ENCODE peak calls at places on chromosomes 12 and 14, in eight cellular contexts. O is GM12878, B is HCT116, F is fibroblast of lung, L is mammary epithelial cell, W is PC-3, U is neural progenitor cell, N is hepatocyte. K is an unnamed sample.

GRCh38 chr12:100661300-100661951 is 87.9 kb downstream of the GAS2L3 start:
- DNase-seq in O (no peak), B (no peak), F (peak), L (peak), W (no peak), U (no peak), N (no peak), K (no peak)

GRCh38 chr14:80419339-80419738 is 208.0 kb upstream of the DIO2 start:
- DNase-seq in O (no peak), B (no peak), F (peak), L (no peak), W (no peak), U (no peak), N (no peak), K (no peak)

GRCh38 chr14:95993768-95994592 is 45.2 kb upstream of the C14orf132 start:
- DNase-seq in O (peak), B (peak), F (peak), L (peak), W (peak), U (peak), N (peak), K (no peak)

GRCh38 chr12:130873825-130874224 is 2.0 kb downstream of the RAN start:
- DNase-seq in O (no peak), B (no peak), F (no peak), L (no peak), W (no peak), U (no peak), N (no peak), K (no peak)

GRCh38 chr14:20970647-20970982 is 15.3 kb downstream of the RNASE2 start:
- DNase-seq in O (no peak), B (no peak), F (no peak), L (no peak), W (no peak), U (no peak), N (no peak), K (no peak)

GRCh38 chr14:89617471-89618291 is 200.6 kb upstream of the FOXN3 start:
- DNase-seq in O (no peak), B (no peak), F (peak), L (no peak), W (peak), U (peak), N (peak), K (no peak)

GRCh38 chr12:104219361-104219892 is 3.8 kb downstream of the TXNRD1 start:
- DNase-seq in O (no peak), B (peak), F (peak), L (peak), W (peak), U (no peak), N (peak), K (peak)

GRCh38 chr12:113359133-113359938 is 949 bp downstream of the PLBD2 start:
- DNase-seq in O (no peak), B (no peak), F (peak), L (no peak), W (peak), U (no peak), N (no peak), K (no peak)

GRCh38 chr12:10853746-10854145 is 4.5 kb upstream of the PRR4 start:
- DNase-seq in O (no peak), B (no peak), F (no peak), L (no peak), W (no peak), U (no peak), N (no peak), K (no peak)

GRCh38 chr14:59363545-59364226 is 101.5 kb downstream of the GPR135 start:
- DNase-seq in O (no peak), B (no peak), F (peak), L (peak), W (peak), U (no peak), N (no peak), K (no peak)

GRCh38 chr12:18895946-18896345 is 158.0 kb downstream of the CAPZA3 start:
- DNase-seq in O (no peak), B (no peak), F (no peak), L (no peak), W (no peak), U (peak), N (peak), K (no peak)

GRCh38 chr12:67940780-67941243 is 48.4 kb upstream of the IFNG-AS1 start:
- DNase-seq in O (no peak), B (no peak), F (peak), L (peak), W (peak), U (no peak), N (peak), K (no peak)

GRCh38 chr14:104154246-104154645 is 15.9 kb downstream of the KIF26A start:
- DNase-seq in O (no peak), B (no peak), F (no peak), L (no peak), W (no peak), U (no peak), N (no peak), K (no peak)

GRCh38 chr14:21070610-21071224 is 613 bp downstream of the ARHGEF40 start:
- DNase-seq in O (no peak), B (no peak), F (peak), L (no peak), W (no peak), U (peak), N (peak), K (no peak)

GRCh38 chr12:66910366-66910974 is 231.6 kb upstream of the GRIP1 start:
- DNase-seq in O (no peak), B (no peak), F (no peak), L (no peak), W (no peak), U (no peak), N (no peak), K (no peak)

GRCh38 chr14:95204705-95205104 is 47.4 kb upstream of the DICER1 start:
- DNase-seq in O (no peak), B (no peak), F (no peak), L (no peak), W (no peak), U (no peak), N (no peak), K (no peak)

GRCh38 chr14:93880025-93880820 is 46.9 kb upstream of the FAM181A start:
- DNase-seq in O (no peak), B (no peak), F (peak), L (no peak), W (no peak), U (no peak), N (no peak), K (no peak)

GRCh38 chr14:95222151-95222631 is 64.9 kb upstream of the DICER1 start:
- DNase-seq in O (no peak), B (no peak), F (peak), L (peak), W (peak), U (no peak), N (peak), K (no peak)

GRCh38 chr14:42854061-42854460 is 1247.4 kb downstream of the LRFN5 start:
- DNase-seq in O (no peak), B (no peak), F (peak), L (no peak), W (no peak), U (no peak), N (no peak), K (no peak)

GRCh38 chr14:80792756-80793155 is 148.8 kb downstream of the CEP128 start:
- DNase-seq in O (no peak), B (no peak), F (no peak), L (no peak), W (no peak), U (peak), N (no peak), K (no peak)

GRCh38 chr12:12741705-12742104 is 24.5 kb downstream of the CDKN1B start:
- DNase-seq in O (no peak), B (no peak), F (no peak), L (no peak), W (no peak), U (no peak), N (no peak), K (no peak)

GRCh38 chr12:115632323-115632722 is 645.2 kb downstream of the MED13L start:
- DNase-seq in O (no peak), B (no peak), F (no peak), L (peak), W (peak), U (no peak), N (no peak), K (no peak)

GRCh38 chr12:65656904-65657351 is 167.4 kb upstream of the HMGA2 start:
- DNase-seq in O (no peak), B (peak), F (peak), L (peak), W (peak), U (no peak), N (no peak), K (no peak)

GRCh38 chr12:93902736-93903562 is 225.8 kb downstream of the CRADD start:
- DNase-seq in O (no peak), B (no peak), F (no peak), L (peak), W (peak), U (no peak), N (peak), K (no peak)

GRCh38 chr12:116594325-116595038 is 35.3 kb downstream of the MAP1LC3B2 start:
- DNase-seq in O (no peak), B (no peak), F (no peak), L (no peak), W (no peak), U (no peak), N (no peak), K (no peak)

GRCh38 chr12:114673169-114673833 is 10.7 kb downstream of the TBX3 start:
- DNase-seq in O (no peak), B (no peak), F (peak), L (peak), W (peak), U (peak), N (peak), K (no peak)

GRCh38 chr14:56666716-56667115 is 87.1 kb downstream of the TMEM260 start:
- DNase-seq in O (no peak), B (no peak), F (peak), L (peak), W (peak), U (no peak), N (peak), K (peak)

GRCh38 chr14:70707138-70708038 is 65.7 kb downstream of the TTC9 start:
- DNase-seq in O (peak), B (peak), F (peak), L (peak), W (peak), U (no peak), N (peak), K (no peak)

GRCh38 chr14:61646366-61647101 is 48.8 kb upstream of the HIF1A start:
- DNase-seq in O (no peak), B (no peak), F (no peak), L (peak), W (peak), U (no peak), N (no peak), K (no peak)
- H3K27ac ChIP-seq in O (no peak), B (no peak), F (no peak), L (no peak), W (peak), U (no peak), N (no peak), K (peak)

GRCh38 chr14:92577321-92577742 is 63.8 kb downstream of the RIN3 start:
- DNase-seq in O (peak), B (no peak), F (no peak), L (no peak), W (no peak), U (no peak), N (no peak), K (no peak)
- TF ChIP-seq EZH2 in O (no peak), B (no peak), F (no peak), L (no peak), W (no peak), U (no peak), N (no peak), K (no peak)

DNA sequence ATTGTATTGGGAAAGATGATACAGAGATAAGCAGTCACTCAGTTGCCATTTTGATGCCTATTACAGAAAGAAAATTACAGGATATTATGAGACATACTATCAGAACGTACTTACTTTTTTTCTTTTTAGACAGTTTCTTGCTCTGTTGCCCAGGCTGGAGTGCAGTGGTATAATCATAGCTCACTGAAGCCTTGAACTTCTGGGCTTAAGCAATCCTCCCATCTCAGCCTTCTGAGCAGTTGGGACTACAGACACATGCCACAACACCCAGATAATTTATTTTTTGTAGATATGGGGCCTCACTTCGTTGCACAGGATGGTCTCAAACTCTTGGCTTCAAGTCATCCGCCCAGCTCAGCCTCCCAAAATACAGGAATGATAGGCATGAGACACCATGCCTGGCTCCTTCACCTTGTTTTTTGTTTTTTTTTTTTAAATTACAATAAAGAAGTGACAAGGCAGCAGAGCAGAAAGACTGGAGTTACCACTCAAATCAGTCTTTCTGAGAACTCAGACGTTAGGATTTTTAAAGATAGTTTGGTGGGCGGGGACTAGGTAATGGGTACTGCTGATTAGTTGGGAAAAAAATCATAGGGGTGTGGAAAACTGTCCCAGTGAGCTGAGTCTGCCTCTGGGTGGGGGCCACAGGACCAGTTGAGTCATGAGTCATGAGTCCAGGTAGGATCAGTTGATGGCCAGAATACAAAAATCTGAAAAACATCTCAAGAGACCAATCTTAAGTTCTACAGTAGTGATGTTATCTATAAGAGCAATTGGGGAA is 11.5 kb upstream of the CPM start:
- DNase-seq in O (no peak), B (no peak), F (no peak), L (no peak), W (no peak), U (no peak), N (no peak), K (no peak)
- H3K4me2 ChIP-seq in O (no peak), B (no peak), F (no peak), L (no peak), W (no peak), U (no peak), N (no peak), K (no peak)

DNA sequence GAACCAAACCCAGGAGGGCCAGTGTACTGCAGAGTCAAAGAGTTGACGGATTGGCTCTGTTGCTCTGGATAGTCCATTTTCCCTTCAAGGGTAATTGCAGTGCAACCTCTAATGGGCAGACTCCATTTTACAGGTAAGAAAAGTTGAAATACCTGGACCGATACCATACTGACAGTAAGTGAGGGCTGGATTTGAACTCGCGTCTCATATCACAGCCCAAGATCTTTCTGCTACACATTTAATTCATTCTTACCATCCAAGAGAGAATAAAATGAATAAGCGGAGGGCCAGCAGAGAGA is 356 bp upstream of the ZC3H14 start:
- DNase-seq in O (no peak), B (no peak), F (no peak), L (no peak), W (no peak), U (no peak), N (no peak), K (no peak)
- H3K27ac ChIP-seq in O (no peak), B (peak), F (no peak), L (peak), W (no peak), U (no peak), N (no peak), K (peak)

GRCh38 chr14:22545842-22546721 is 42.9 kb downstream of the DAD1 start:
- DNase-seq in O (no peak), B (no peak), F (peak), L (no peak), W (peak), U (peak), N (peak), K (no peak)
- TF ChIP-seq EZH2 in O (no peak), B (no peak), F (no peak), L (no peak), W (no peak), U (no peak), N (no peak), K (no peak)